ENCODE peak calls at places on chromosomes 3 and 15, in nine cellular contexts. One of them, this sample, is unnamed. For H3K27me3, the result is how much of the 10 kb centered on the place peaks cover.

GRCh38 chr3:196639517-196640500 is at the start of gene NRROS:
- DNase-seq in uterus: peak
- DNase-seq in upper lobe of right lung: peak
- DNase-seq in HL-60: peak
- DNase-seq in A673: peak
- DNase-seq in dorsolateral prefrontal cortex: peak
- DNase-seq in fibroblast of lung: peak
- DNase-seq in CD8-positive, alpha-beta T cell: peak
- DNase-seq in tibial artery: peak
- DNase-seq in this sample: no peak

GRCh38 chr15:87618203-87618725 is 638.3 kb downstream of the NTRK3 start:
- DNase-seq in HL-60: no peak
- DNase-seq in upper lobe of right lung: no peak
- DNase-seq in tibial artery: no peak
- DNase-seq in dorsolateral prefrontal cortex: no peak
- DNase-seq in fibroblast of lung: peak
- DNase-seq in CD8-positive, alpha-beta T cell: no peak
- DNase-seq in uterus: no peak
- DNase-seq in A673: no peak
- DNase-seq in this sample: no peak

GRCh38 chr3:37892917-37893595 is 31.4 kb downstream of the CTDSPL start:
- DNase-seq in A673: no peak
- DNase-seq in tibial artery: no peak
- DNase-seq in upper lobe of right lung: peak
- DNase-seq in HL-60: no peak
- DNase-seq in dorsolateral prefrontal cortex: no peak
- DNase-seq in uterus: peak
- DNase-seq in CD8-positive, alpha-beta T cell: no peak
- DNase-seq in fibroblast of lung: no peak
- DNase-seq in this sample: peak

GRCh38 chr3:145798691-145799550 is 362.1 kb downstream of the PLOD2 start:
- DNase-seq in A673: peak
- DNase-seq in upper lobe of right lung: no peak
- DNase-seq in HL-60: no peak
- DNase-seq in tibial artery: no peak
- DNase-seq in uterus: no peak
- DNase-seq in fibroblast of lung: peak
- DNase-seq in CD8-positive, alpha-beta T cell: no peak
- DNase-seq in dorsolateral prefrontal cortex: no peak
- DNase-seq in this sample: no peak

GRCh38 chr3:132898131-132898530 is 140.1 kb upstream of the TMEM108 start:
- DNase-seq in fibroblast of lung: no peak
- DNase-seq in upper lobe of right lung: no peak
- DNase-seq in uterus: no peak
- DNase-seq in CD8-positive, alpha-beta T cell: no peak
- DNase-seq in tibial artery: no peak
- DNase-seq in HL-60: no peak
- DNase-seq in dorsolateral prefrontal cortex: no peak
- DNase-seq in A673: no peak
- DNase-seq in this sample: no peak

GRCh38 chr3:118991775-118992174 is 42.9 kb downstream of the IGSF11 start:
- DNase-seq in uterus: no peak
- DNase-seq in tibial artery: no peak
- DNase-seq in fibroblast of lung: no peak
- DNase-seq in upper lobe of right lung: no peak
- DNase-seq in CD8-positive, alpha-beta T cell: no peak
- DNase-seq in HL-60: no peak
- DNase-seq in A673: no peak
- DNase-seq in dorsolateral prefrontal cortex: no peak
- DNase-seq in this sample: no peak

GRCh38 chr3:152738656-152739055 is 96.3 kb upstream of the P2RY1 start:
- DNase-seq in uterus: no peak
- DNase-seq in HL-60: no peak
- DNase-seq in tibial artery: no peak
- DNase-seq in dorsolateral prefrontal cortex: no peak
- DNase-seq in A673: no peak
- DNase-seq in CD8-positive, alpha-beta T cell: no peak
- DNase-seq in fibroblast of lung: peak
- DNase-seq in upper lobe of right lung: no peak
- DNase-seq in this sample: no peak

GRCh38 chr15:50244153-50244552 is 21.4 kb downstream of the HDC start:
- DNase-seq in tibial artery: no peak
- DNase-seq in dorsolateral prefrontal cortex: no peak
- DNase-seq in A673: no peak
- DNase-seq in CD8-positive, alpha-beta T cell: no peak
- DNase-seq in upper lobe of right lung: no peak
- DNase-seq in HL-60: no peak
- DNase-seq in fibroblast of lung: no peak
- DNase-seq in uterus: no peak
- DNase-seq in this sample: no peak

DNA sequence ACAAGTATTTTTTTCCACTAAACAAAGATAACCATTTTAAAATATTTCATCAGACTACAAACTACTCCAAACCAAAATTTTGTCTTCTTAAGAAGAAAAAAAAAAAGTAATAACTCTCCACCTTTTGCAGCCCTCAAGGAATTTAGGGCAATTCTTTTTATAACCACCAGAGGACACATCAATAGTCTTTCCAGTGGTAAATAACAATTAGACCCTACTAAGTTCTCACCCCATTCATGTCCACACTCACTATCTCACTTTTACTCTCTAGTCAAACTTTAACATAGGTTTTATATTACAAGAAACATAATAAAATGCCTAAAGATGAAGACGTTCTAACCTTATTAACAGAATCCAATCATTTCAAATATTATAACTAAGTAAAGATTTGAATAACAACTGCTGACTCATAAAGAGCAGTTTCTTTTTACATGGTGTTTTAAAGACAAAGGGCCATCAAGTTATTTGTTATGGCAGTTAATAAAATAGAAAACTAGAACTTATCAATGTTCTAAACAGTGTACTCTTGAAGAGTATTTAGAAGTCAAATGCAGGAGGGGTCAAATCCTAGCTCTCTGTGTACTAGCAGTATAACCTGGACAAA is 33.0 kb downstream of the CCDC39 start:
- DNase-seq in CD8-positive, alpha-beta T cell: no peak
- DNase-seq in uterus: no peak
- DNase-seq in tibial artery: no peak
- DNase-seq in A673: peak
- DNase-seq in HL-60: no peak
- DNase-seq in fibroblast of lung: no peak
- DNase-seq in dorsolateral prefrontal cortex: no peak
- DNase-seq in upper lobe of right lung: no peak
- DNase-seq in this sample: no peak
- TF ChIP-seq CTCF in CD8-positive, alpha-beta T cell: no peak
- TF ChIP-seq CTCF in uterus: no peak
- TF ChIP-seq CTCF in tibial artery: no peak
- TF ChIP-seq CTCF in A673: peak
- TF ChIP-seq CTCF in HL-60: no peak
- TF ChIP-seq CTCF in fibroblast of lung: no peak
- TF ChIP-seq CTCF in dorsolateral prefrontal cortex: peak
- TF ChIP-seq CTCF in upper lobe of right lung: peak
- TF ChIP-seq CTCF in this sample: no peak

GRCh38 chr15:76056931-76057330 is 2.9 kb upstream of the TMEM266 start:
- DNase-seq in A673: no peak
- DNase-seq in fibroblast of lung: no peak
- DNase-seq in uterus: no peak
- DNase-seq in upper lobe of right lung: no peak
- DNase-seq in dorsolateral prefrontal cortex: no peak
- DNase-seq in tibial artery: no peak
- DNase-seq in HL-60: peak
- DNase-seq in CD8-positive, alpha-beta T cell: no peak
- DNase-seq in this sample: no peak

GRCh38 chr15:76058714-76059319 is 968 bp upstream of the TMEM266 start:
- DNase-seq in uterus: no peak
- DNase-seq in HL-60: peak
- DNase-seq in A673: peak
- DNase-seq in tibial artery: no peak
- DNase-seq in CD8-positive, alpha-beta T cell: no peak
- DNase-seq in dorsolateral prefrontal cortex: peak
- DNase-seq in upper lobe of right lung: no peak
- DNase-seq in fibroblast of lung: peak
- DNase-seq in this sample: no peak

GRCh38 chr15:76059320-76060097 is at the start of gene TMEM266:
- DNase-seq in tibial artery: no peak
- DNase-seq in upper lobe of right lung: peak
- DNase-seq in CD8-positive, alpha-beta T cell: no peak
- DNase-seq in HL-60: peak
- DNase-seq in A673: peak
- DNase-seq in dorsolateral prefrontal cortex: peak
- DNase-seq in uterus: no peak
- DNase-seq in fibroblast of lung: peak
- DNase-seq in this sample: no peak

GRCh38 chr15:76060098-76060989 is 559 bp downstream of the TMEM266 start:
- DNase-seq in fibroblast of lung: no peak
- DNase-seq in HL-60: no peak
- DNase-seq in CD8-positive, alpha-beta T cell: no peak
- DNase-seq in upper lobe of right lung: no peak
- DNase-seq in A673: no peak
- DNase-seq in tibial artery: no peak
- DNase-seq in dorsolateral prefrontal cortex: no peak
- DNase-seq in uterus: no peak
- DNase-seq in this sample: no peak

DNA sequence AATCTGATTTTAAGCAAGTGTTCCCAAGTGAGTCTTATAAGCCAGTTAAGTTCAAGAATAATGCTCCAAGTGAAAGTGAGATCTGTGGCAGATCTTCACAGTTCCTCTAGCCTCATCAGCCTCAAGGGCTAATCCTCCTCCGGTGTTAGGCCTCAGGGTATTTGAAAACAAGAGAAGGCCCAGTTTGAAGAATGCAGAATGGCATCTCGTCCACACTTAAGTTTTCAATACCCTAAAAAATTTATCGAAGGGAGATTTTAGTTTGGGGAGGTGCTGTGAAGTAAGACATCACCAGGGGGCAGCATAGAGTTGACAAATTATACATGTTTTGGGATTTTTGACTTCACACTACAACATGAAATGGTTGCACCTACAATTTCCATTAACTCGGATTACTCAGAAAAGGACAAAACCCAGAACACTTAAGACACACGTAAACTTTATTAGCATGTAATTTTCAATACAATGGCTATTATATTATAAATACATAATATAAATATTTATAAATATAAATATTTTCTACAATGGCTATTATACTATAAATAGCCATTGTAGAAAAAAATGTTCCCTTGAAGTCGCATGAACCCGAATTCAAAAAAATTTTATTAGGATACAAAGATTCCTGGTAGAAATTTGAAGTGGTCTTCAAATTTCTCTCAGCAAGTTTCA is 2.3 kb upstream of the TMEM266 start:
- DNase-seq in HL-60: peak
- DNase-seq in dorsolateral prefrontal cortex: no peak
- DNase-seq in upper lobe of right lung: no peak
- DNase-seq in uterus: no peak
- DNase-seq in tibial artery: no peak
- DNase-seq in fibroblast of lung: peak
- DNase-seq in CD8-positive, alpha-beta T cell: peak
- DNase-seq in A673: peak
- DNase-seq in this sample: no peak
- H3K27me3 ChIP-seq in HL-60: under half
- H3K27me3 ChIP-seq in dorsolateral prefrontal cortex: under half
- H3K27me3 ChIP-seq in upper lobe of right lung: under half
- H3K27me3 ChIP-seq in uterus: under half
- H3K27me3 ChIP-seq in tibial artery: half or more
- H3K27me3 ChIP-seq in fibroblast of lung: under half
- H3K27me3 ChIP-seq in CD8-positive, alpha-beta T cell: under half
- H3K27me3 ChIP-seq in A673: under half
- H3K27me3 ChIP-seq in this sample: under half

GRCh38 chr3:128491900-128492352 is 1.1 kb downstream of the GATA2 start:
- DNase-seq in A673: peak
- DNase-seq in fibroblast of lung: peak
- DNase-seq in uterus: peak
- DNase-seq in upper lobe of right lung: peak
- DNase-seq in HL-60: no peak
- DNase-seq in tibial artery: no peak
- DNase-seq in CD8-positive, alpha-beta T cell: no peak
- DNase-seq in dorsolateral prefrontal cortex: peak
- DNase-seq in this sample: no peak
- H3K4me3 ChIP-seq in A673: peak
- H3K4me3 ChIP-seq in fibroblast of lung: no peak
- H3K4me3 ChIP-seq in uterus: peak
- H3K4me3 ChIP-seq in upper lobe of right lung: peak
- H3K4me3 ChIP-seq in HL-60: peak
- H3K4me3 ChIP-seq in tibial artery: no peak
- H3K4me3 ChIP-seq in CD8-positive, alpha-beta T cell: no peak
- H3K4me3 ChIP-seq in dorsolateral prefrontal cortex: no peak
- H3K4me3 ChIP-seq in this sample: no peak

GRCh38 chr3:106167728-106168127 is 298.9 kb upstream of the CBLB start:
- DNase-seq in tibial artery: no peak
- DNase-seq in A673: no peak
- DNase-seq in CD8-positive, alpha-beta T cell: no peak
- DNase-seq in uterus: no peak
- DNase-seq in fibroblast of lung: no peak
- DNase-seq in dorsolateral prefrontal cortex: no peak
- DNase-seq in upper lobe of right lung: no peak
- DNase-seq in HL-60: no peak
- DNase-seq in this sample: no peak

GRCh38 chr3:106169351-106169750 is 300.5 kb upstream of the CBLB start:
- DNase-seq in upper lobe of right lung: no peak
- DNase-seq in dorsolateral prefrontal cortex: no peak
- DNase-seq in fibroblast of lung: no peak
- DNase-seq in uterus: no peak
- DNase-seq in HL-60: no peak
- DNase-seq in tibial artery: no peak
- DNase-seq in A673: no peak
- DNase-seq in CD8-positive, alpha-beta T cell: no peak
- DNase-seq in this sample: no peak

GRCh38 chr3:106172780-106173179 is 304.0 kb upstream of the CBLB start:
- DNase-seq in dorsolateral prefrontal cortex: no peak
- DNase-seq in A673: no peak
- DNase-seq in tibial artery: no peak
- DNase-seq in fibroblast of lung: peak
- DNase-seq in HL-60: no peak
- DNase-seq in uterus: no peak
- DNase-seq in CD8-positive, alpha-beta T cell: no peak
- DNase-seq in upper lobe of right lung: no peak
- DNase-seq in this sample: no peak

GRCh38 chr3:106168941-106169340 is 300.1 kb upstream of the CBLB start:
- DNase-seq in fibroblast of lung: no peak
- DNase-seq in dorsolateral prefrontal cortex: no peak
- DNase-seq in CD8-positive, alpha-beta T cell: no peak
- DNase-seq in uterus: no peak
- DNase-seq in HL-60: no peak
- DNase-seq in A673: peak
- DNase-seq in upper lobe of right lung: no peak
- DNase-seq in tibial artery: no peak
- DNase-seq in this sample: no peak
- TF ChIP-seq CTCF in fibroblast of lung: no peak
- TF ChIP-seq CTCF in dorsolateral prefrontal cortex: no peak
- TF ChIP-seq CTCF in CD8-positive, alpha-beta T cell: no peak
- TF ChIP-seq CTCF in uterus: no peak
- TF ChIP-seq CTCF in HL-60: no peak
- TF ChIP-seq CTCF in A673: no peak
- TF ChIP-seq CTCF in upper lobe of right lung: no peak
- TF ChIP-seq CTCF in tibial artery: no peak
- TF ChIP-seq CTCF in this sample: no peak

This sample was measured in kidney epithelial cell.